ENCODE peak calls at places on chromosomes 1 and 21, in five cellular contexts. One of them, this sample, is unnamed.

GRCh38 chr1:21284206-21285137 is 5.8 kb downstream of the ECE1 start:
- DNase-seq in stomach: peak; percentile 51
- DNase-seq in WERI-Rb-1: no peak
- DNase-seq in ovary: no peak
- DNase-seq in astrocyte of the cerebellum: no peak
- DNase-seq in this sample: no peak

GRCh38 chr1:32676945-32677344 is 25.6 kb downstream of the SYNC start:
- DNase-seq in astrocyte of the cerebellum: no peak
- DNase-seq in ovary: no peak
- DNase-seq in WERI-Rb-1: no peak
- DNase-seq in stomach: no peak
- DNase-seq in this sample: no peak

GRCh38 chr21:34944015-34944755 is 104.9 kb downstream of the RUNX1 start:
- DNase-seq in stomach: no peak
- DNase-seq in ovary: no peak
- DNase-seq in WERI-Rb-1: no peak
- DNase-seq in astrocyte of the cerebellum: no peak
- DNase-seq in this sample: no peak

GRCh38 chr1:94658221-94658620 is 116.7 kb upstream of the F3 start:
- DNase-seq in stomach: no peak
- DNase-seq in ovary: no peak
- DNase-seq in astrocyte of the cerebellum: no peak
- DNase-seq in WERI-Rb-1: no peak
- DNase-seq in this sample: no peak

GRCh38 chr1:211514030-211514754 is 22.2 kb upstream of the RD3 start:
- DNase-seq in stomach: peak; percentile 87
- DNase-seq in ovary: peak; percentile 73
- DNase-seq in astrocyte of the cerebellum: peak; percentile 72
- DNase-seq in WERI-Rb-1: peak; percentile 97
- DNase-seq in this sample: peak; percentile 28

GRCh38 chr1:25912076-25912831 is 6.0 kb upstream of the STMN1 start:
- DNase-seq in stomach: no peak
- DNase-seq in WERI-Rb-1: no peak
- DNase-seq in ovary: no peak
- DNase-seq in astrocyte of the cerebellum: peak; percentile 28
- DNase-seq in this sample: peak; percentile 52

GRCh38 chr21:42369821-42370220 is 3.5 kb upstream of the TFF1 start:
- DNase-seq in WERI-Rb-1: no peak
- DNase-seq in stomach: no peak
- DNase-seq in ovary: no peak
- DNase-seq in astrocyte of the cerebellum: no peak
- DNase-seq in this sample: no peak

GRCh38 chr1:155079487-155080249 is 1.0 kb downstream of the EFNA3 start:
- DNase-seq in stomach: no peak
- DNase-seq in ovary: no peak
- DNase-seq in WERI-Rb-1: peak; percentile 73
- DNase-seq in astrocyte of the cerebellum: no peak
- DNase-seq in this sample: no peak

GRCh38 chr1:155947292-155947691 is 5.9 kb downstream of the RXFP4 start:
- DNase-seq in WERI-Rb-1: no peak
- DNase-seq in astrocyte of the cerebellum: no peak
- DNase-seq in ovary: no peak
- DNase-seq in stomach: no peak
- DNase-seq in this sample: no peak

GRCh38 chr1:5945445-5945844 is 46.8 kb downstream of the NPHP4 start:
- DNase-seq in ovary: no peak
- DNase-seq in stomach: no peak
- DNase-seq in WERI-Rb-1: no peak
- DNase-seq in astrocyte of the cerebellum: no peak
- DNase-seq in this sample: no peak

GRCh38 chr21:21439761-21440160 is 441.6 kb downstream of the NCAM2 start:
- DNase-seq in astrocyte of the cerebellum: no peak
- DNase-seq in ovary: no peak
- DNase-seq in stomach: no peak
- DNase-seq in WERI-Rb-1: no peak
- DNase-seq in this sample: no peak

GRCh38 chr1:162562452-162562828 is 918 bp downstream of the UAP1 start:
- DNase-seq in astrocyte of the cerebellum: no peak
- DNase-seq in WERI-Rb-1: no peak
- DNase-seq in ovary: no peak
- DNase-seq in stomach: no peak
- DNase-seq in this sample: no peak
- TF ChIP-seq CTCF in astrocyte of the cerebellum: no peak
- TF ChIP-seq CTCF in WERI-Rb-1: no peak
- TF ChIP-seq CTCF in ovary: no peak
- TF ChIP-seq CTCF in stomach: no peak
- TF ChIP-seq CTCF in this sample: no peak

DNA sequence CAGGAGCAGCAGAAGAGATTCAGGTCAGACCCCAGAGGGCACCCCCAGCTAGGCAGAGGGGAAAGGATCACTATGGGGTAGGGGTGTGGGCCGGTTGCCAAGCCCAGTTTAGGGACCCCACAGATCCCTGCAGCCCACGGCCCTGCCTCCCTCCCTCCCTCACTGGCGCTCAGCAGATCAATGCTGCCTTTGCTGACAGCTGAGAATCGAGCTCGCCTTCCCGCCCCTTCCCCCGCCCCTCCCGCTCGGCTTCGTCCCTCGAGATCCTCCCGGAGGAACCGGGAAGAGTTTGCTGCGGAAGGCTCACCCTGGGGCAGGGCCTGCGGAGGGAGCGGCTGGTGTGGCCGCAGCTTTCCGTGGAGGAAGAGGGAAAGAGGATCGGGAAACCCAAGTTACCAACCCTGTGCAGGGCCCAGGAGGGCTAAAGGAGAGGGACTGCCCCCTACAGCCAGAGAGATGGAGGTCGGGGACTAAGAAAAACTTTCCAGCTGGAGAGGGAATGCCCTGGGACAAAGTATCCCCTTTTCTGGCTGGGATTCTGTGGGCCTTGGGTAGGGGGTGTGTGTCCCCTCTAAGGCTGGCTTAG is 1.1 kb upstream of the KCNQ4 start:
- DNase-seq in WERI-Rb-1: peak; percentile 59
- DNase-seq in stomach: peak; percentile 28
- DNase-seq in ovary: no peak
- DNase-seq in astrocyte of the cerebellum: no peak
- DNase-seq in this sample: no peak
- H3K4me3 ChIP-seq in WERI-Rb-1: peak overlapping the region; percentile 37
- H3K4me3 ChIP-seq in stomach: peak overlapping the region; percentile 52
- H3K4me3 ChIP-seq in ovary: no peak overlapping the region
- H3K4me3 ChIP-seq in astrocyte of the cerebellum: no peak overlapping the region
- H3K4me3 ChIP-seq in this sample: peak overlapping the region; percentile 6

GRCh38 chr1:56833088-56833487 is 13.9 kb upstream of the FYB2 start:
- DNase-seq in stomach: no peak
- DNase-seq in astrocyte of the cerebellum: no peak
- DNase-seq in ovary: no peak
- DNase-seq in WERI-Rb-1: no peak
- DNase-seq in this sample: no peak
- TF ChIP-seq CTCF in stomach: no peak
- TF ChIP-seq CTCF in astrocyte of the cerebellum: no peak
- TF ChIP-seq CTCF in ovary: no peak
- TF ChIP-seq CTCF in WERI-Rb-1: no peak
- TF ChIP-seq CTCF in this sample: no peak

GRCh38 chr1:225465793-225466517 is 38.1 kb upstream of the LBR start:
- DNase-seq in astrocyte of the cerebellum: no peak
- DNase-seq in WERI-Rb-1: no peak
- DNase-seq in stomach: no peak
- DNase-seq in ovary: no peak
- DNase-seq in this sample: no peak

GRCh38 chr1:225469051-225469450 is 41.2 kb upstream of the LBR start:
- DNase-seq in WERI-Rb-1: no peak
- DNase-seq in ovary: no peak
- DNase-seq in astrocyte of the cerebellum: no peak
- DNase-seq in stomach: no peak
- DNase-seq in this sample: no peak

GRCh38 chr1:225466848-225467192 is 39.0 kb upstream of the LBR start:
- DNase-seq in ovary: no peak
- DNase-seq in astrocyte of the cerebellum: no peak
- DNase-seq in stomach: no peak
- DNase-seq in WERI-Rb-1: no peak
- DNase-seq in this sample: no peak

GRCh38 chr1:225468270-225469020 is 40.6 kb upstream of the LBR start:
- DNase-seq in astrocyte of the cerebellum: no peak
- DNase-seq in WERI-Rb-1: no peak
- DNase-seq in ovary: no peak
- DNase-seq in stomach: no peak
- DNase-seq in this sample: no peak

DNA sequence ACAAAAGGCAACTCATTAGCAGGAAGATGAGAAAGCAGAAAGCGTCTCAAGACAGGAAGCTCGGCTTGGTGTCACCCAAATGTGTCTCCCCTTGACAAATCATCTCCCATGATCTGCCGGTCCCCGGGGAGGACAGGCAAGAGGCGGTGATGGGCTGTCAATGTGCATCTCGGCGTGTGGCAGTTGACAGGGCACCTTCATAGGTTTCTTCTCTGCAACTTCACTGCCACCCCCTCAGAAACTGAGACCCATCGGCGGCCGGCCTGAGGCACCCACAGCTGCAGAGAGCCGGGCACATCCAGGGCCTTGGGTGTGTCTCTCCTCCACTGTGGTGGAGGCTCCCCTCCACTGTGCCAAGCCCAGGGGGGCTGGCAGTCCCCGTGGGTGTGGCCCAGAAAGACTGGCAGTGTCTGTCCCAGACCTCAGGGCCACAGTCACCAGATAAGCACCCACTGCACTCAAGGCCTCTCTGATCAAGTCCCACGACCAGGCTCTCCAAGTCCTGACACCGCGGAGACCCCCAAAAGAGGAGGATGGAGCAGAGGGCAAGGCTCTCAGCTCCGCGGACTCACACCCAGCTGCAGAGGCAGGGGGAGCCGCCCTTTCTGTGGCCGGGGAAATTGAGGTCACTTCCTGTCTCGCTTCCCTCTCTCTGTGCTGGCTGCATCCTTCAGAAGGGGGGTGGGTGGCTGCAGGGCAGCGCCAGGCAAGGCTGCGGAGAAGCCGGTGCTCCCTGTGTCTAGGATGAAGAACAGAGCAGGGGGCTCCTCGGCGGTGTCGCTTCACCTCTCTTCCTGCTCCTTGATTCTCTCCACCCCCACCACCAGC is 39.6 kb upstream of the LBR start:
- DNase-seq in ovary: no peak
- DNase-seq in stomach: peak; percentile 63
- DNase-seq in astrocyte of the cerebellum: no peak
- DNase-seq in WERI-Rb-1: no peak
- DNase-seq in this sample: no peak
- H3K4me3 ChIP-seq in ovary: no peak overlapping the region
- H3K4me3 ChIP-seq in stomach: peak overlapping the region; percentile 30
- H3K4me3 ChIP-seq in astrocyte of the cerebellum: no peak overlapping the region
- H3K4me3 ChIP-seq in WERI-Rb-1: no peak overlapping the region
- H3K4me3 ChIP-seq in this sample: no peak overlapping the region

GRCh38 chr1:37069406-37069805 is 35.1 kb upstream of the GRIK3 start:
- DNase-seq in stomach: no peak
- DNase-seq in astrocyte of the cerebellum: no peak
- DNase-seq in ovary: no peak
- DNase-seq in WERI-Rb-1: peak; percentile 63
- DNase-seq in this sample: no peak

GRCh38 chr1:37071829-37072228 is 37.5 kb upstream of the GRIK3 start:
- DNase-seq in stomach: no peak
- DNase-seq in ovary: no peak
- DNase-seq in astrocyte of the cerebellum: no peak
- DNase-seq in WERI-Rb-1: no peak
- DNase-seq in this sample: no peak

GRCh38 chr1:37064059-37064458 is 29.7 kb upstream of the GRIK3 start:
- DNase-seq in WERI-Rb-1: no peak
- DNase-seq in astrocyte of the cerebellum: no peak
- DNase-seq in ovary: no peak
- DNase-seq in stomach: no peak
- DNase-seq in this sample: no peak

GRCh38 chr1:37070126-37070525 is 35.8 kb upstream of the GRIK3 start:
- DNase-seq in astrocyte of the cerebellum: no peak
- DNase-seq in WERI-Rb-1: peak; percentile 94
- DNase-seq in ovary: no peak
- DNase-seq in stomach: no peak
- DNase-seq in this sample: no peak

GRCh38 chr1:37068897-37069296 is 34.6 kb upstream of the GRIK3 start:
- DNase-seq in stomach: no peak
- DNase-seq in astrocyte of the cerebellum: no peak
- DNase-seq in ovary: no peak
- DNase-seq in WERI-Rb-1: peak; percentile 66
- DNase-seq in this sample: no peak
- TF ChIP-seq CTCF in stomach: no peak
- TF ChIP-seq CTCF in astrocyte of the cerebellum: no peak
- TF ChIP-seq CTCF in ovary: no peak
- TF ChIP-seq CTCF in WERI-Rb-1: no peak
- TF ChIP-seq CTCF in this sample: no peak

GRCh38 chr21:39385299-39386145 is 36.6 kb upstream of the HMGN1 start:
- DNase-seq in astrocyte of the cerebellum: peak; percentile 47
- DNase-seq in ovary: peak; percentile 87
- DNase-seq in WERI-Rb-1: peak; percentile 48
- DNase-seq in stomach: peak; percentile 92
- DNase-seq in this sample: no peak
- H3K4me3 ChIP-seq in astrocyte of the cerebellum: peak overlapping the region; percentile 34
- H3K4me3 ChIP-seq in ovary: peak overlapping the region; percentile 32
- H3K4me3 ChIP-seq in WERI-Rb-1: no peak overlapping the region
- H3K4me3 ChIP-seq in stomach: peak overlapping the region; percentile 32
- H3K4me3 ChIP-seq in this sample: peak overlapping the region; percentile 49

GRCh38 chr1:81800741-81801031 is at the start of gene ADGRL2:
- DNase-seq in WERI-Rb-1: no peak
- DNase-seq in ovary: peak; percentile 61
- DNase-seq in astrocyte of the cerebellum: no peak
- DNase-seq in stomach: peak; percentile 26
- DNase-seq in this sample: no peak

GRCh38 chr1:81797701-81798100 is 3.0 kb upstream of the ADGRL2 start:
- DNase-seq in astrocyte of the cerebellum: no peak
- DNase-seq in ovary: no peak
- DNase-seq in stomach: no peak
- DNase-seq in WERI-Rb-1: no peak
- DNase-seq in this sample: no peak

GRCh38 chr1:81801834-81802531 is 1.2 kb downstream of the ADGRL2 start:
- DNase-seq in stomach: peak; percentile 39
- DNase-seq in WERI-Rb-1: peak; percentile 19
- DNase-seq in astrocyte of the cerebellum: no peak
- DNase-seq in ovary: peak; percentile 50
- DNase-seq in this sample: no peak

GRCh38 chr1:81801032-81801833 is 499 bp downstream of the ADGRL2 start:
- DNase-seq in stomach: peak; percentile 68
- DNase-seq in ovary: peak; percentile 86
- DNase-seq in WERI-Rb-1: peak; percentile 96
- DNase-seq in astrocyte of the cerebellum: peak; percentile 76
- DNase-seq in this sample: peak; percentile 52

GRCh38 chr1:81799939-81800740 is 594 bp upstream of the ADGRL2 start:
- DNase-seq in astrocyte of the cerebellum: peak; percentile 50
- DNase-seq in stomach: peak; percentile 45
- DNase-seq in ovary: peak; percentile 75
- DNase-seq in WERI-Rb-1: peak; percentile 61
- DNase-seq in this sample: no peak
- TF ChIP-seq CTCF in astrocyte of the cerebellum: no peak
- TF ChIP-seq CTCF in stomach: no peak
- TF ChIP-seq CTCF in ovary: no peak
- TF ChIP-seq CTCF in WERI-Rb-1: no peak
- TF ChIP-seq CTCF in this sample: no peak

This sample was measured in AG04449.